ENCODE peak calls at places on chromosomes 12 and 14, in six cellular contexts. Y is K562, G is H1, U is GM23338, N is GM12878, I is HepG2. X is an unnamed sample.

GRCh38 chr14:102164241-102164641 is 24.5 kb downstream of the WDR20 start:
- DNase-seq in I (no peak), N (no peak), G (no peak), Y (no peak), U (no peak), X (no peak)

GRCh38 chr12:78185109-78185508 is 354.4 kb downstream of the NAV3 start:
- DNase-seq in I (no peak), Y (no peak), N (no peak), U (no peak), G (no peak), X (no peak)

GRCh38 chr14:37900582-37900981 is 305.2 kb downstream of the TTC6 start:
- DNase-seq in Y (no peak), G (no peak), U (no peak), N (no peak), I (no peak), X (no peak)

GRCh38 chr12:27083861-27084271 is 1.5 kb upstream of the C12orf71 start:
- DNase-seq in I (no peak), U (peak; percentile 74), Y (no peak), G (no peak), N (no peak), X (no peak)

GRCh38 chr12:100574262-100575074 is 984 bp downstream of the GAS2L3 start:
- DNase-seq in I (no peak), N (no peak), Y (no peak), G (no peak), U (peak; percentile 42), X (peak; percentile 23)

GRCh38 chr12:53670966-53671365 is 4.9 kb downstream of the ATP5MC2 start:
- DNase-seq in Y (no peak), U (no peak), I (no peak), G (no peak), N (no peak), X (no peak)

GRCh38 chr12:3313655-3314305 is 177.2 kb upstream of the PRMT8 start:
- DNase-seq in I (peak; percentile 40), U (peak; percentile 63), N (no peak), Y (peak; percentile 15), G (no peak), X (peak; percentile 62)

GRCh38 chr14:89933002-89933401 is 21.5 kb downstream of the EFCAB11 start:
- DNase-seq in N (no peak), I (no peak), G (no peak), U (no peak), Y (no peak), X (no peak)

GRCh38 chr12:44154128-44154527 is 318.2 kb downstream of the TMEM117 start:
- DNase-seq in I (no peak), Y (no peak), G (no peak), U (no peak), N (no peak), X (no peak)

GRCh38 chr14:72634910-72635647 is 258.8 kb downstream of the DPF3 start:
- DNase-seq in N (peak; percentile 57), Y (no peak), U (peak; percentile 14), G (peak; percentile 19), I (no peak), X (no peak)

GRCh38 chr12:49026101-49026500 is 7.5 kb upstream of the PRKAG1 start:
- DNase-seq in G (no peak), Y (no peak), I (no peak), N (no peak), U (no peak), X (no peak)

GRCh38 chr12:100672075-100672592 is 98.7 kb downstream of the GAS2L3 start:
- DNase-seq in U (peak; percentile 79), I (peak; percentile 24), N (no peak), Y (peak; percentile 66), G (peak; percentile 94), X (peak; percentile 85)

GRCh38 chr14:73888971-73889370 is 2.3 kb downstream of the ZNF410 start:
- DNase-seq in Y (no peak), U (no peak), N (no peak), G (no peak), I (no peak), X (no peak)

GRCh38 chr12:96396914-96397313 is 3.3 kb downstream of the CDK17 start:
- DNase-seq in Y (no peak), U (no peak), I (no peak), G (no peak), N (no peak), X (no peak)

GRCh38 chr12:30795660-30796507 is 41.1 kb upstream of the CAPRIN2 start:
- DNase-seq in U (peak; percentile 91), N (no peak), I (peak; percentile 48), G (peak; percentile 88), Y (peak; percentile 58), X (peak; percentile 81)

GRCh38 chr14:102941419-102942011 is 19.1 kb downstream of the AMN start:
- DNase-seq in I (no peak), Y (no peak), G (no peak), N (no peak), U (no peak), X (no peak)

GRCh38 chr14:59455411-59455810 is 9.8 kb downstream of the GPR135 start:
- DNase-seq in G (no peak), N (no peak), I (no peak), Y (no peak), U (no peak), X (no peak)

GRCh38 chr12:111596985-111597730 is 2.0 kb downstream of the ATXN2 start:
- DNase-seq in I (peak; percentile 70), Y (no peak), N (no peak), G (peak; percentile 63), U (peak; percentile 78), X (peak; percentile 28)

GRCh38 chr12:123956249-123956648 is 16.4 kb downstream of the CCDC92 start:
- DNase-seq in G (no peak), U (no peak), I (no peak), N (no peak), Y (no peak), X (no peak)

GRCh38 chr12:2613674-2614073 is 181.1 kb upstream of the FKBP4 start:
- DNase-seq in Y (no peak), I (no peak), G (no peak), N (peak; percentile 15), U (no peak), X (no peak)

GRCh38 chr12:1531160-1531653 is 63.2 kb downstream of the FBXL14 start:
- DNase-seq in N (no peak), G (no peak), Y (no peak), U (peak; percentile 55), I (no peak), X (no peak)

GRCh38 chr12:9808531-9808930 is 18.8 kb upstream of the KLRF1 start:
- DNase-seq in I (no peak), U (no peak), Y (no peak), N (no peak), G (no peak), X (no peak)

GRCh38 chr12:105888696-105889095 is 250.1 kb downstream of the NUAK1 start:
- DNase-seq in U (no peak), Y (no peak), I (no peak), G (no peak), N (no peak), X (no peak)

GRCh38 chr14:93317836-93318807 is 14.7 kb downstream of the BTBD7 start:
- DNase-seq in N (no peak), G (no peak), Y (no peak), U (no peak), I (no peak), X (no peak)

GRCh38 chr12:104549820-104550480 is 93.2 kb downstream of the CHST11 start:
- DNase-seq in Y (no peak), I (no peak), G (no peak), U (no peak), N (no peak), X (no peak)
- TF ChIP-seq CREB1 in Y (no peak), I (no peak), G (no peak), U (no peak), N (no peak), X (no peak)

DNA sequence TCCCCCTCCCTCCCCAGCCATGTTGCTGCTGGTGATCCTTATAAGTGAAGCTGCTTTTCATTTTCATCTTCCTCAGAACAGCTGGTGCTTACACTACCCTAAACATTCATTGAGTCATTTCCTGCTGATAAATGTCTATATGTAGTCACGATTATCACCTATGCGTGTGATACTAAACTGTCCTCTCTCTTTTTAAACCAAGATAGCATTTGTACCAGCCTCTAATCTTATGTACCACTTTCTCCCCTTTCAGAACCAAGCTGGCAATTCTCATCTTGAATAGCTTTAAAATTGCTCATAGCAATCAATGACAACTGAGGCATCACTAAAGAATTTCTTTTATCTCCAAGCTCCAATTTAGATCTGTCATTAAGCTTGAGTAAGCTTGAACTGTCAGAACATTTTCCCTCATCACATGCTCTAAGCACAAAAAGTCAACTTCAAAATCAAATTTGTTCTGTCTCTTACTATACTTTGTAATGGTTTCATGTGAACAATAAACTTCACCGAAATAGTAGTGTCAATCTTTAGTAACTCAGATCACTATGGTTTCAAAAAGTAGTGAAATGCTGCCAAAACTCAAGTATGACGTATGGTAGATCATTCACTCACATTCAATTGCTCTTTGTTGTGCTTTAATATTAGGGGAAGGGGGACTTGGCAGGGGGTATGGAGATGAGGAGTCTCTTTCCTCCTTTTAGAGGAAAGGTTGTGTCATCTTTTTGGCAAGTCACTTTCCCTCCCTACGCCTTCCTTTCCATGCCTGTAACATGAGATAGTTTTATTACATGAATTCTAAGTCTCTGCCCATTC is 178.1 kb upstream of the NOVA1 start:
- DNase-seq in N (no peak), U (no peak), I (no peak), Y (no peak), G (no peak), X (no peak)
- TF ChIP-seq CREB1 in N (no peak), U (no peak), I (peak; percentile 79), Y (no peak), G (no peak), X (no peak)

GRCh38 chr12:121905746-121906145 is 12.6 kb upstream of the CFAP251 start:
- DNase-seq in U (no peak), I (no peak), N (no peak), Y (no peak), G (no peak), X (no peak)
- TF ChIP-seq CREB1 in U (no peak), I (no peak), N (no peak), Y (no peak), G (no peak), X (no peak)

DNA sequence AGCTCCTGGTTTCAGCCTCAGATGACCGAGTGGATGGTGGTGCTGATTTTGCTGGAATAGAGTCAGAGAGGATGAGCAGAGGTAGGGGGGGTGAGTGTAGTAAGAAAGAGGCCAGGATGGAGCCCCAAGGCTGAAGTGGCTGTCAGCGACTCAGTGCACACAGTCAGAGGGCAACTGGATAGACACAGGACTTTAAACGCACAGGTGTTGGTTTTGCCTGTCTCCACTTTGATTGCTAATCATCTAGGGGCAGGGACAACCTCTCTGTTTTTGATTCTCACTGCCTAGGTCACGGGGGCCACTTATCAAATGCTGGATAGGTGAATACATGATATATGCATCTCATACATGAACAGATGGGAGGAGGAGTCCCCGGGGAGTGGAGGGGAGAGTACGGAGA is 99.5 kb downstream of the EGLN3 start:
- DNase-seq in G (no peak), I (no peak), Y (no peak), U (no peak), N (no peak), X (no peak)
- TF ChIP-seq CREB1 in G (no peak), I (no peak), Y (no peak), U (no peak), N (no peak), X (no peak)

X was measured in WTC11.